ENCODE peak calls at places on chromosomes 7 and 10, in nine cellular contexts. T is CD4-positive, alpha-beta memory T cell; H is activated CD8-positive, alpha-beta memory T cell treated with anti-CD3 and anti-CD28 coated beads for 1 hour; R is NCI-H510A treated with DMSO at 0.1 percent for 48 hours; V is A549; G is activated T-helper 1 cell treated with Interleukin-2 at 50 U/mL for 16 hours; I is amniotic epithelial cell; S is anterior cingulate cortex; B is activated CD4-positive, alpha-beta T cell treated with anti-CD3 and anti-CD28 coated beads, Interleukin-2, amount 10 ng/mL, durations not matched to agents 7 days and 5 days. N is an unnamed sample.

GRCh38 chr7:48454750-48455192 is 283.5 kb downstream of the ABCA13 start:
- DNase-seq in I (no peak), G (no peak), R (no peak), S (no peak), V (no peak), T (no peak), B (no peak), H (no peak), N (no peak)

GRCh38 chr7:96658011-96658391 is 51.6 kb downstream of the SEM1 start:
- DNase-seq in B (no peak), R (no peak), H (no peak), G (no peak), V (no peak), T (no peak), I (no peak), S (no peak), N (no peak)

GRCh38 chr7:68770649-68771048 is 827.6 kb upstream of the AUTS2 start:
- DNase-seq in V (no peak), I (no peak), R (peak), S (peak), B (no peak), T (no peak), H (no peak), G (no peak), N (no peak)

GRCh38 chr7:156014808-156015207 is 202.5 kb upstream of the SHH start:
- DNase-seq in T (no peak), H (no peak), S (no peak), B (no peak), G (no peak), V (no peak), R (no peak), I (no peak), N (no peak)

GRCh38 chr10:71608863-71609768 is 110.5 kb downstream of the C10orf105 start:
- DNase-seq in R (peak), H (peak), B (peak), I (peak), G (peak), S (peak), V (peak), T (peak), N (peak)

GRCh38 chr7:16616542-16616941 is 29.0 kb downstream of the ANKMY2 start:
- DNase-seq in B (no peak), S (no peak), V (no peak), G (no peak), R (no peak), T (no peak), I (no peak), H (no peak), N (no peak)

GRCh38 chr7:113370910-113371309 is 252.6 kb upstream of the SMIM30 start:
- DNase-seq in B (no peak), V (no peak), I (peak), S (no peak), G (no peak), H (no peak), T (no peak), R (no peak), N (no peak)

GRCh38 chr7:23067271-23067670 is 38.3 kb upstream of the KLHL7 start:
- DNase-seq in S (no peak), R (no peak), T (no peak), B (no peak), I (peak), V (no peak), G (no peak), H (no peak), N (no peak)

GRCh38 chr7:136652635-136653370 is 215.6 kb upstream of the CHRM2 start:
- DNase-seq in S (no peak), V (no peak), T (no peak), H (no peak), B (no peak), G (no peak), R (no peak), I (peak), N (no peak)

GRCh38 chr10:62224606-62225005 is 44.0 kb downstream of the RTKN2 start:
- DNase-seq in V (peak), T (no peak), H (no peak), R (no peak), G (no peak), B (no peak), I (peak), S (no peak), N (no peak)

N was measured in effector CD4-positive, alpha-beta T cell.